ENCODE peak calls at places on chromosomes 12 and 14, in nine cellular contexts. One of them, this sample, is unnamed. For H3K4me1, the result is how much of the 10 kb centered on the place peaks cover.

GRCh38 chr14:104642540-104642868 is 37.9 kb upstream of the TMEM179 start:
- DNase-seq in suprapubic skin: no peak
- DNase-seq in SK-N-SH: peak
- DNase-seq in upper lobe of left lung: no peak
- DNase-seq in breast epithelium: no peak
- DNase-seq in Panc1: no peak
- DNase-seq in stomach: no peak
- DNase-seq in GM23338: no peak
- DNase-seq in GM12878: no peak
- DNase-seq in this sample: no peak

GRCh38 chr14:94386085-94387031 is 2.0 kb downstream of the SERPINA1 start:
- DNase-seq in upper lobe of left lung: no peak
- DNase-seq in GM23338: no peak
- DNase-seq in GM12878: no peak
- DNase-seq in Panc1: no peak
- DNase-seq in suprapubic skin: no peak
- DNase-seq in breast epithelium: no peak
- DNase-seq in stomach: no peak
- DNase-seq in SK-N-SH: no peak
- DNase-seq in this sample: no peak

GRCh38 chr14:35121026-35121886 is 534 bp downstream of the PPP2R3C start:
- DNase-seq in Panc1: no peak
- DNase-seq in GM12878: no peak
- DNase-seq in upper lobe of left lung: no peak
- DNase-seq in SK-N-SH: no peak
- DNase-seq in stomach: no peak
- DNase-seq in suprapubic skin: no peak
- DNase-seq in GM23338: no peak
- DNase-seq in breast epithelium: peak
- DNase-seq in this sample: no peak

GRCh38 chr14:99238234-99238633 is 33.8 kb downstream of the BCL11B start:
- DNase-seq in suprapubic skin: no peak
- DNase-seq in breast epithelium: no peak
- DNase-seq in GM12878: no peak
- DNase-seq in stomach: no peak
- DNase-seq in upper lobe of left lung: no peak
- DNase-seq in GM23338: no peak
- DNase-seq in Panc1: no peak
- DNase-seq in SK-N-SH: no peak
- DNase-seq in this sample: no peak

GRCh38 chr12:106051853-106052531 is 86.8 kb downstream of the NUAK1 start:
- DNase-seq in breast epithelium: no peak
- DNase-seq in GM23338: no peak
- DNase-seq in GM12878: no peak
- DNase-seq in suprapubic skin: no peak
- DNase-seq in SK-N-SH: no peak
- DNase-seq in Panc1: no peak
- DNase-seq in stomach: no peak
- DNase-seq in upper lobe of left lung: no peak
- DNase-seq in this sample: no peak

GRCh38 chr14:72169521-72169920 is 237.3 kb downstream of the RGS6 start:
- DNase-seq in Panc1: no peak
- DNase-seq in GM12878: no peak
- DNase-seq in suprapubic skin: no peak
- DNase-seq in upper lobe of left lung: no peak
- DNase-seq in stomach: no peak
- DNase-seq in breast epithelium: no peak
- DNase-seq in SK-N-SH: peak
- DNase-seq in GM23338: peak
- DNase-seq in this sample: no peak

GRCh38 chr14:104973215-104974145 is 4.7 kb downstream of the AHNAK2 start:
- DNase-seq in GM12878: no peak
- DNase-seq in GM23338: no peak
- DNase-seq in SK-N-SH: no peak
- DNase-seq in upper lobe of left lung: peak
- DNase-seq in stomach: peak
- DNase-seq in breast epithelium: peak
- DNase-seq in suprapubic skin: peak
- DNase-seq in Panc1: peak
- DNase-seq in this sample: no peak

GRCh38 chr12:89059061-89059460 is 293.2 kb downstream of the DUSP6 start:
- DNase-seq in GM23338: no peak
- DNase-seq in SK-N-SH: no peak
- DNase-seq in GM12878: no peak
- DNase-seq in suprapubic skin: no peak
- DNase-seq in breast epithelium: no peak
- DNase-seq in upper lobe of left lung: no peak
- DNase-seq in stomach: no peak
- DNase-seq in Panc1: no peak
- DNase-seq in this sample: no peak

GRCh38 chr12:55930771-55931316 is at the start of gene DGKA:
- DNase-seq in stomach: peak
- DNase-seq in breast epithelium: no peak
- DNase-seq in GM23338: peak
- DNase-seq in upper lobe of left lung: no peak
- DNase-seq in GM12878: peak
- DNase-seq in SK-N-SH: peak
- DNase-seq in suprapubic skin: peak
- DNase-seq in Panc1: peak
- DNase-seq in this sample: no peak

GRCh38 chr12:33429468-33429867 is 10.2 kb downstream of the SYT10 start:
- DNase-seq in upper lobe of left lung: no peak
- DNase-seq in stomach: no peak
- DNase-seq in SK-N-SH: no peak
- DNase-seq in breast epithelium: no peak
- DNase-seq in GM23338: no peak
- DNase-seq in Panc1: no peak
- DNase-seq in GM12878: no peak
- DNase-seq in suprapubic skin: no peak
- DNase-seq in this sample: no peak

GRCh38 chr12:100295764-100296555 is 29.0 kb downstream of the SCYL2 start:
- DNase-seq in stomach: no peak
- DNase-seq in breast epithelium: no peak
- DNase-seq in upper lobe of left lung: peak
- DNase-seq in GM12878: no peak
- DNase-seq in Panc1: no peak
- DNase-seq in SK-N-SH: no peak
- DNase-seq in suprapubic skin: no peak
- DNase-seq in GM23338: no peak
- DNase-seq in this sample: no peak

GRCh38 chr14:64639340-64639821 is 64.8 kb upstream of the PLEKHG3 start:
- DNase-seq in Panc1: no peak
- DNase-seq in GM12878: no peak
- DNase-seq in SK-N-SH: no peak
- DNase-seq in suprapubic skin: peak
- DNase-seq in breast epithelium: no peak
- DNase-seq in upper lobe of left lung: no peak
- DNase-seq in GM23338: peak
- DNase-seq in stomach: no peak
- DNase-seq in this sample: no peak

GRCh38 chr12:65941388-65941787 is 117.1 kb downstream of the HMGA2 start:
- DNase-seq in Panc1: no peak
- DNase-seq in suprapubic skin: no peak
- DNase-seq in breast epithelium: no peak
- DNase-seq in GM23338: no peak
- DNase-seq in SK-N-SH: no peak
- DNase-seq in upper lobe of left lung: no peak
- DNase-seq in stomach: no peak
- DNase-seq in GM12878: no peak
- DNase-seq in this sample: no peak

GRCh38 chr12:106113042-106113441 is 25.7 kb downstream of the NUAK1 start:
- DNase-seq in GM12878: peak
- DNase-seq in upper lobe of left lung: no peak
- DNase-seq in GM23338: no peak
- DNase-seq in stomach: no peak
- DNase-seq in suprapubic skin: no peak
- DNase-seq in breast epithelium: no peak
- DNase-seq in Panc1: no peak
- DNase-seq in SK-N-SH: no peak
- DNase-seq in this sample: no peak

GRCh38 chr12:49296836-49297694 is 2.1 kb downstream of the PRPH start:
- DNase-seq in GM23338: peak
- DNase-seq in upper lobe of left lung: peak
- DNase-seq in SK-N-SH: peak
- DNase-seq in suprapubic skin: no peak
- DNase-seq in Panc1: no peak
- DNase-seq in GM12878: no peak
- DNase-seq in breast epithelium: no peak
- DNase-seq in stomach: peak
- DNase-seq in this sample: no peak

GRCh38 chr12:28130625-28131598 is 59.3 kb upstream of the CCDC91 start:
- DNase-seq in SK-N-SH: no peak
- DNase-seq in upper lobe of left lung: no peak
- DNase-seq in suprapubic skin: no peak
- DNase-seq in GM12878: no peak
- DNase-seq in breast epithelium: no peak
- DNase-seq in stomach: no peak
- DNase-seq in Panc1: peak
- DNase-seq in GM23338: no peak
- DNase-seq in this sample: no peak

GRCh38 chr12:21699851-21700250 is 42.2 kb upstream of the LDHB start:
- DNase-seq in SK-N-SH: no peak
- DNase-seq in Panc1: no peak
- DNase-seq in GM12878: no peak
- DNase-seq in GM23338: no peak
- DNase-seq in breast epithelium: no peak
- DNase-seq in suprapubic skin: no peak
- DNase-seq in stomach: no peak
- DNase-seq in upper lobe of left lung: no peak
- DNase-seq in this sample: no peak

GRCh38 chr12:21695896-21696295 is 38.3 kb upstream of the LDHB start:
- DNase-seq in breast epithelium: no peak
- DNase-seq in upper lobe of left lung: no peak
- DNase-seq in suprapubic skin: no peak
- DNase-seq in Panc1: no peak
- DNase-seq in GM12878: no peak
- DNase-seq in GM23338: no peak
- DNase-seq in stomach: no peak
- DNase-seq in SK-N-SH: no peak
- DNase-seq in this sample: no peak

GRCh38 chr12:21696603-21697002 is 39.0 kb upstream of the LDHB start:
- DNase-seq in breast epithelium: no peak
- DNase-seq in suprapubic skin: no peak
- DNase-seq in SK-N-SH: no peak
- DNase-seq in GM23338: no peak
- DNase-seq in Panc1: no peak
- DNase-seq in upper lobe of left lung: no peak
- DNase-seq in GM12878: no peak
- DNase-seq in stomach: no peak
- DNase-seq in this sample: no peak

GRCh38 chr12:21694660-21695059 is 37.0 kb upstream of the LDHB start:
- DNase-seq in breast epithelium: no peak
- DNase-seq in Panc1: no peak
- DNase-seq in stomach: no peak
- DNase-seq in suprapubic skin: no peak
- DNase-seq in GM12878: no peak
- DNase-seq in GM23338: no peak
- DNase-seq in SK-N-SH: no peak
- DNase-seq in upper lobe of left lung: peak
- DNase-seq in this sample: no peak

GRCh38 chr12:21697829-21698630 is 40.4 kb upstream of the LDHB start:
- DNase-seq in GM23338: peak
- DNase-seq in stomach: no peak
- DNase-seq in upper lobe of left lung: no peak
- DNase-seq in Panc1: no peak
- DNase-seq in breast epithelium: no peak
- DNase-seq in suprapubic skin: no peak
- DNase-seq in GM12878: no peak
- DNase-seq in SK-N-SH: peak
- DNase-seq in this sample: no peak
- H3K4me3 ChIP-seq in GM23338: no peak
- H3K4me3 ChIP-seq in stomach: no peak
- H3K4me3 ChIP-seq in upper lobe of left lung: no peak
- H3K4me3 ChIP-seq in Panc1: no peak
- H3K4me3 ChIP-seq in breast epithelium: no peak
- H3K4me3 ChIP-seq in suprapubic skin: no peak
- H3K4me3 ChIP-seq in GM12878: no peak
- H3K4me3 ChIP-seq in SK-N-SH: no peak
- H3K4me3 ChIP-seq in this sample: no peak

DNA sequence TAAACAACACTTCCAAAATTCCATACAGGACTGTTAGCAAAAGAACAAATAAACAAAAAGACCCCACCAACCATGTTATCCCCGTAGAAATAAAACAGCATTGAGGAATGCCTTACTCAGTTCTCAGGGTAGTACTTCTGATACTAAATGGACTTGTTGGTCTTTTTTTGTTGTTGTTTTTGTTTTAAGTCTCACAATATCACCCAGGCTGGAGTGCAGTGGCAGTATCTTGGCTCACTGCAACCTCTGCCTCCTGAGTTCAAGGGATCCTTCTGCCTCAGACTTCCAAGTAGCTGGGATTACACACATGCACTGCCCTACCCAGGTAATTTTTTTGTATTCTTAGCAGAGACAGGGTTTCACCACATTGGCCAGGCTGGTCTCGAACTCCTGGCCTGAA is 17.1 kb downstream of the HNRNPC start:
- DNase-seq in breast epithelium: no peak
- DNase-seq in upper lobe of left lung: no peak
- DNase-seq in stomach: no peak
- DNase-seq in Panc1: no peak
- DNase-seq in GM23338: no peak
- DNase-seq in GM12878: no peak
- DNase-seq in suprapubic skin: no peak
- DNase-seq in SK-N-SH: no peak
- DNase-seq in this sample: no peak
- TF ChIP-seq POLR2AphosphoS5 in breast epithelium: no peak
- TF ChIP-seq POLR2AphosphoS5 in upper lobe of left lung: no peak
- TF ChIP-seq POLR2AphosphoS5 in stomach: no peak
- TF ChIP-seq POLR2AphosphoS5 in Panc1: no peak
- TF ChIP-seq POLR2AphosphoS5 in GM23338: no peak
- TF ChIP-seq POLR2AphosphoS5 in GM12878: peak
- TF ChIP-seq POLR2AphosphoS5 in suprapubic skin: no peak
- TF ChIP-seq POLR2AphosphoS5 in SK-N-SH: no peak
- TF ChIP-seq POLR2AphosphoS5 in this sample: no peak

DNA sequence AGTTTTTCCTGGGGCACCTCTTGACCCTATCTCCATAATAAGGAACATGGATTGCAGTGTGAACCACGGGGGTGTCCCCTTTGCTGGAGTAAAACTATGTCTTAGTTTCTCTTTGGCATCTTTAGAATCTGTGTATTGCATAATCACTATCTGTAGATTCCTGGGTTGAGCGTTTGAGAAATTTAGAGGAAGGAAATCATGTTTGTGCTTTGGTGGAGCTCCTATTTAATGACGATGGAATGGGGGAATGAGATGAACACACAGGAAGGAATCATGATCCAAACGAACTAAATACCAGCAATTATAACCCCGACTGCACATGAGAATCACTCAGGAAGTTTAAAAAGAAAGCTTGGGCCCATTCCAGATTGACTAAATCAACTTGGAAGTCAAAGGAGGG is 1.3 kb upstream of the MYG1 start:
- DNase-seq in GM12878: no peak
- DNase-seq in Panc1: no peak
- DNase-seq in upper lobe of left lung: no peak
- DNase-seq in suprapubic skin: no peak
- DNase-seq in stomach: no peak
- DNase-seq in breast epithelium: no peak
- DNase-seq in GM23338: no peak
- DNase-seq in SK-N-SH: no peak
- DNase-seq in this sample: no peak
- H3K4me1 ChIP-seq in GM12878: under half
- H3K4me1 ChIP-seq in Panc1: under half
- H3K4me1 ChIP-seq in upper lobe of left lung: half or more
- H3K4me1 ChIP-seq in suprapubic skin: half or more
- H3K4me1 ChIP-seq in stomach: under half
- H3K4me1 ChIP-seq in breast epithelium: under half
- H3K4me1 ChIP-seq in GM23338: under half
- H3K4me1 ChIP-seq in SK-N-SH: under half
- H3K4me1 ChIP-seq in this sample: half or more

GRCh38 chr12:54014315-54015209 is 5.8 kb downstream of the HOXC8 start:
- DNase-seq in GM23338: no peak
- DNase-seq in SK-N-SH: no peak
- DNase-seq in breast epithelium: no peak
- DNase-seq in Panc1: no peak
- DNase-seq in GM12878: no peak
- DNase-seq in stomach: no peak
- DNase-seq in upper lobe of left lung: peak
- DNase-seq in suprapubic skin: no peak
- DNase-seq in this sample: no peak
- H3K4me3 ChIP-seq in GM23338: no peak
- H3K4me3 ChIP-seq in SK-N-SH: no peak
- H3K4me3 ChIP-seq in breast epithelium: peak
- H3K4me3 ChIP-seq in Panc1: peak
- H3K4me3 ChIP-seq in GM12878: no peak
- H3K4me3 ChIP-seq in stomach: no peak
- H3K4me3 ChIP-seq in upper lobe of left lung: no peak
- H3K4me3 ChIP-seq in suprapubic skin: peak
- H3K4me3 ChIP-seq in this sample: no peak

This sample was measured in vagina.